ENCODE peak calls at places on chromosomes 7 and 10, in nine cellular contexts. V is spleen, U is iris pigment epithelial cell, D is glomerular endothelial cell, X is NCI-H2081, A is left ventricle myocardium inferior, H is NCI-H510A treated with DMSO at 0.1 percent for 48 hours, J is GM12892, E is left lobe of liver. T is an unnamed sample.
A peak's percentile ranks its signal among the peaks of the same experiment; 100 is the strongest.

GRCh38 chr10:6607187-6607586 is 27.1 kb upstream of the PRKCQ start:
- DNase-seq in V (no peak), U (no peak), D (no peak), X (no peak), A (no peak), H (no peak), J (no peak), E (no peak), T (no peak)

GRCh38 chr7:32496052-32496813 is 944 bp downstream of the AVL9 start:
- DNase-seq in V (no peak), U (no peak), D (no peak), X (peak; percentile 53), A (no peak), H (peak; percentile 25), J (no peak), E (no peak), T (no peak)

GRCh38 chr7:115004121-115004520 is 82.2 kb downstream of the MDFIC start:
- DNase-seq in V (no peak), U (no peak), D (no peak), X (no peak), A (no peak), H (no peak), J (no peak), E (no peak), T (no peak)

GRCh38 chr7:139777948-139778841 is at the start of gene HIPK2:
- DNase-seq in V (peak; percentile 95), U (peak; percentile 80), D (no peak), X (peak; percentile 86), A (peak; percentile 84), H (peak; percentile 15), J (peak; percentile 83), E (peak; percentile 80), T (peak; percentile 90)

GRCh38 chr10:89022734-89023133 is 32.1 kb downstream of the FAS start:
- DNase-seq in V (no peak), U (no peak), D (no peak), X (no peak), A (no peak), H (no peak), J (no peak), E (no peak), T (no peak)

GRCh38 chr7:102434039-102434481 is 685 bp downstream of the ORAI2 start:
- DNase-seq in V (peak; percentile 89), U (peak; percentile 55), D (no peak), X (no peak), A (no peak), H (no peak), J (no peak), E (no peak), T (no peak)

GRCh38 chr7:37494940-37495339 is 46.3 kb upstream of the ELMO1 start:
- DNase-seq in V (no peak), U (no peak), D (no peak), X (no peak), A (no peak), H (no peak), J (peak; percentile 9), E (no peak), T (no peak)

GRCh38 chr7:1890289-1891235 is 220.5 kb downstream of the ELFN1 start:
- DNase-seq in V (no peak), U (no peak), D (no peak), X (no peak), A (no peak), H (no peak), J (no peak), E (no peak), T (peak; percentile 16)

GRCh38 chr7:28329616-28330373 is 82.5 kb upstream of the CREB5 start:
- DNase-seq in V (no peak), U (no peak), D (no peak), X (peak; percentile 84), A (no peak), H (peak; percentile 55), J (no peak), E (no peak), T (no peak)

GRCh38 chr7:116732788-116733709 is 61.1 kb downstream of the MET start:
- DNase-seq in V (no peak), U (no peak), D (no peak), X (no peak), A (no peak), H (no peak), J (no peak), E (no peak), T (no peak)

GRCh38 chr10:123795846-123796590 is 95.6 kb downstream of the CPXM2 start:
- DNase-seq in V (no peak), U (no peak), D (no peak), X (no peak), A (no peak), H (no peak), J (no peak), E (peak; percentile 22), T (no peak)

GRCh38 chr7:39073432-39073831 is 95.7 kb downstream of the POU6F2 start:
- DNase-seq in V (no peak), U (no peak), D (peak; percentile 0), X (peak; percentile 80), A (no peak), H (peak; percentile 78), J (no peak), E (no peak), T (no peak)

GRCh38 chr7:50706469-50706937 is 76.2 kb downstream of the GRB10 start:
- DNase-seq in V (no peak), U (no peak), D (no peak), X (no peak), A (no peak), H (no peak), J (no peak), E (no peak), T (no peak)

GRCh38 chr10:110181911-110182310 is 25.5 kb upstream of the MXI1 start:
- DNase-seq in V (no peak), U (no peak), D (no peak), X (no peak), A (no peak), H (no peak), J (no peak), E (no peak), T (no peak)

GRCh38 chr10:86594535-86594934 is 59.8 kb upstream of the OPN4 start:
- DNase-seq in V (no peak), U (peak; percentile 60), D (no peak), X (no peak), A (no peak), H (no peak), J (no peak), E (no peak), T (no peak)

GRCh38 chr7:24227603-24228359 is 56.2 kb upstream of the NPY start:
- DNase-seq in V (peak; percentile 70), U (no peak), D (no peak), X (no peak), A (no peak), H (no peak), J (peak; percentile 13), E (no peak), T (no peak)

GRCh38 chr7:50502001-50502684 is 52.0 kb upstream of the FIGNL1 start:
- DNase-seq in V (peak; percentile 53), U (peak; percentile 97), D (no peak), X (no peak), A (peak; percentile 77), H (no peak), J (no peak), E (peak; percentile 54), T (peak; percentile 85)

GRCh38 chr10:33335550-33335799 is 1.0 kb upstream of the NRP1 start:
- DNase-seq in V (no peak), U (no peak), D (no peak), X (peak; percentile 42), A (peak; percentile 54), H (no peak), J (peak; percentile 24), E (no peak), T (no peak)

GRCh38 chr7:119903090-119903489 is 369.9 kb upstream of the KCND2 start:
- DNase-seq in V (no peak), U (no peak), D (no peak), X (no peak), A (no peak), H (no peak), J (no peak), E (no peak), T (no peak)

GRCh38 chr7:101681170-101682007 is 52.3 kb upstream of the MYL10 start:
- DNase-seq in V (no peak), U (peak; percentile 66), D (peak; percentile 5), X (no peak), A (peak; percentile 51), H (no peak), J (no peak), E (peak; percentile 52), T (peak; percentile 78)

GRCh38 chr7:40298421-40298820 is 163.6 kb downstream of the SUGCT start:
- DNase-seq in V (no peak), U (peak; percentile 92), D (no peak), X (no peak), A (no peak), H (no peak), J (no peak), E (no peak), T (no peak)

GRCh38 chr7:16918288-16918895 is 36.6 kb upstream of the AGR3 start:
- DNase-seq in V (no peak), U (peak; percentile 61), D (no peak), X (peak; percentile 60), A (no peak), H (peak; percentile 70), J (no peak), E (no peak), T (no peak)

GRCh38 chr7:18356195-18356645 is 139.3 kb upstream of the HDAC9 start:
- DNase-seq in V (no peak), U (peak; percentile 21), D (peak; percentile 18), X (peak; percentile 47), A (no peak), H (peak; percentile 48), J (no peak), E (no peak), T (no peak)

GRCh38 chr10:126104767-126105166 is 208.4 kb downstream of the FANK1 start:
- DNase-seq in V (no peak), U (no peak), D (no peak), X (no peak), A (peak; percentile 51), H (no peak), J (no peak), E (no peak), T (peak; percentile 55)

GRCh38 chr10:60171436-60172013 is 218.2 kb downstream of the ANK3 start:
- DNase-seq in V (no peak), U (peak; percentile 37), D (no peak), X (no peak), A (no peak), H (peak; percentile 5), J (no peak), E (no peak), T (no peak)

GRCh38 chr7:152025937-152026890 is 740 bp downstream of the GALNT11 start:
- DNase-seq in V (no peak), U (no peak), D (no peak), X (no peak), A (no peak), H (no peak), J (no peak), E (no peak), T (no peak)

T was measured in heart left ventricle.